ENCODE peak calls at places on chromosomes 7 and 10, in eight cellular contexts. One of them, this sample, is unnamed.

GRCh38 chr10:22468570-22469320 is 123.4 kb downstream of the SPAG6 start:
- ATAC-seq in K562: peak
- ATAC-seq in CD8-positive, alpha-beta T cell: no peak
- ATAC-seq in GM23338: no peak
- ATAC-seq in right cardiac atrium: no peak
- ATAC-seq in upper lobe of left lung: no peak
- ATAC-seq in A549: no peak
- ATAC-seq in psoas muscle: no peak
- ATAC-seq in this sample: no peak

GRCh38 chr10:14450041-14450491 is 119.3 kb upstream of the FRMD4A start:
- ATAC-seq in K562: no peak
- ATAC-seq in CD8-positive, alpha-beta T cell: no peak
- ATAC-seq in GM23338: no peak
- ATAC-seq in right cardiac atrium: peak
- ATAC-seq in upper lobe of left lung: no peak
- ATAC-seq in A549: no peak
- ATAC-seq in psoas muscle: no peak
- ATAC-seq in this sample: peak

GRCh38 chr10:103767756-103768155 is 87.6 kb downstream of the SH3PXD2A start:
- ATAC-seq in K562: no peak
- ATAC-seq in CD8-positive, alpha-beta T cell: no peak
- ATAC-seq in GM23338: no peak
- ATAC-seq in right cardiac atrium: no peak
- ATAC-seq in upper lobe of left lung: no peak
- ATAC-seq in A549: no peak
- ATAC-seq in psoas muscle: no peak
- ATAC-seq in this sample: no peak

GRCh38 chr7:126450269-126450671 is 802.5 kb downstream of the GRM8 start:
- ATAC-seq in K562: no peak
- ATAC-seq in CD8-positive, alpha-beta T cell: no peak
- ATAC-seq in GM23338: no peak
- ATAC-seq in right cardiac atrium: no peak
- ATAC-seq in upper lobe of left lung: no peak
- ATAC-seq in A549: no peak
- ATAC-seq in psoas muscle: no peak
- ATAC-seq in this sample: no peak

GRCh38 chr7:148901178-148901577 is 17.1 kb upstream of the EZH2 start:
- ATAC-seq in K562: no peak
- ATAC-seq in CD8-positive, alpha-beta T cell: no peak
- ATAC-seq in GM23338: no peak
- ATAC-seq in right cardiac atrium: no peak
- ATAC-seq in upper lobe of left lung: no peak
- ATAC-seq in A549: no peak
- ATAC-seq in psoas muscle: no peak
- ATAC-seq in this sample: no peak

GRCh38 chr7:36265720-36266119 is 112.7 kb downstream of the EEPD1 start:
- ATAC-seq in K562: no peak
- ATAC-seq in CD8-positive, alpha-beta T cell: no peak
- ATAC-seq in GM23338: no peak
- ATAC-seq in right cardiac atrium: no peak
- ATAC-seq in upper lobe of left lung: peak
- ATAC-seq in A549: peak
- ATAC-seq in psoas muscle: no peak
- ATAC-seq in this sample: no peak

GRCh38 chr10:126242352-126243260 is 145.7 kb downstream of the ADAM12 start:
- ATAC-seq in K562: no peak
- ATAC-seq in CD8-positive, alpha-beta T cell: no peak
- ATAC-seq in GM23338: no peak
- ATAC-seq in right cardiac atrium: peak
- ATAC-seq in upper lobe of left lung: peak
- ATAC-seq in A549: no peak
- ATAC-seq in psoas muscle: no peak
- ATAC-seq in this sample: peak

GRCh38 chr7:78207262-78207661 is 408.7 kb downstream of the PHTF2 start:
- ATAC-seq in K562: no peak
- ATAC-seq in CD8-positive, alpha-beta T cell: no peak
- ATAC-seq in GM23338: no peak
- ATAC-seq in right cardiac atrium: no peak
- ATAC-seq in upper lobe of left lung: no peak
- ATAC-seq in A549: no peak
- ATAC-seq in psoas muscle: no peak
- ATAC-seq in this sample: no peak

GRCh38 chr7:128323489-128324362 is 20.0 kb downstream of the RBM28 start:
- ATAC-seq in K562: no peak
- ATAC-seq in CD8-positive, alpha-beta T cell: no peak
- ATAC-seq in GM23338: no peak
- ATAC-seq in right cardiac atrium: peak
- ATAC-seq in upper lobe of left lung: no peak
- ATAC-seq in A549: no peak
- ATAC-seq in psoas muscle: peak
- ATAC-seq in this sample: no peak

GRCh38 chr7:100167912-100168323 is 499 bp downstream of the GAL3ST4 start:
- ATAC-seq in K562: peak
- ATAC-seq in CD8-positive, alpha-beta T cell: no peak
- ATAC-seq in GM23338: peak
- ATAC-seq in right cardiac atrium: peak
- ATAC-seq in upper lobe of left lung: peak
- ATAC-seq in A549: no peak
- ATAC-seq in psoas muscle: peak
- ATAC-seq in this sample: peak

GRCh38 chr10:14880201-14880600 is 1.5 kb downstream of the SUV39H2 start:
- ATAC-seq in K562: no peak
- ATAC-seq in CD8-positive, alpha-beta T cell: no peak
- ATAC-seq in GM23338: no peak
- ATAC-seq in right cardiac atrium: no peak
- ATAC-seq in upper lobe of left lung: no peak
- ATAC-seq in A549: no peak
- ATAC-seq in psoas muscle: no peak
- ATAC-seq in this sample: no peak

GRCh38 chr10:60423920-60424319 is 34.2 kb upstream of the ANK3 start:
- ATAC-seq in K562: no peak
- ATAC-seq in CD8-positive, alpha-beta T cell: no peak
- ATAC-seq in GM23338: no peak
- ATAC-seq in right cardiac atrium: no peak
- ATAC-seq in upper lobe of left lung: no peak
- ATAC-seq in A549: no peak
- ATAC-seq in psoas muscle: no peak
- ATAC-seq in this sample: no peak

GRCh38 chr10:8544500-8544899 is 490.0 kb downstream of the GATA3 start:
- ATAC-seq in K562: no peak
- ATAC-seq in CD8-positive, alpha-beta T cell: no peak
- ATAC-seq in GM23338: no peak
- ATAC-seq in right cardiac atrium: no peak
- ATAC-seq in upper lobe of left lung: no peak
- ATAC-seq in A549: no peak
- ATAC-seq in psoas muscle: no peak
- ATAC-seq in this sample: no peak

GRCh38 chr7:114700267-114700666 is 221.6 kb upstream of the MDFIC start:
- ATAC-seq in K562: no peak
- ATAC-seq in CD8-positive, alpha-beta T cell: no peak
- ATAC-seq in GM23338: no peak
- ATAC-seq in right cardiac atrium: no peak
- ATAC-seq in upper lobe of left lung: no peak
- ATAC-seq in A549: no peak
- ATAC-seq in psoas muscle: no peak
- ATAC-seq in this sample: no peak

GRCh38 chr7:151736403-151736909 is 140.5 kb downstream of the PRKAG2 start:
- ATAC-seq in K562: peak
- ATAC-seq in CD8-positive, alpha-beta T cell: no peak
- ATAC-seq in GM23338: peak
- ATAC-seq in right cardiac atrium: peak
- ATAC-seq in upper lobe of left lung: peak
- ATAC-seq in A549: peak
- ATAC-seq in psoas muscle: peak
- ATAC-seq in this sample: peak

GRCh38 chr7:23335621-23336020 is 36.5 kb downstream of the MALSU1 start:
- ATAC-seq in K562: no peak
- ATAC-seq in CD8-positive, alpha-beta T cell: no peak
- ATAC-seq in GM23338: no peak
- ATAC-seq in right cardiac atrium: peak
- ATAC-seq in upper lobe of left lung: no peak
- ATAC-seq in A549: no peak
- ATAC-seq in psoas muscle: no peak
- ATAC-seq in this sample: no peak

GRCh38 chr10:61994404-61995031 is 93.0 kb downstream of the ARID5B start:
- ATAC-seq in K562: no peak
- ATAC-seq in CD8-positive, alpha-beta T cell: no peak
- ATAC-seq in GM23338: peak
- ATAC-seq in right cardiac atrium: no peak
- ATAC-seq in upper lobe of left lung: no peak
- ATAC-seq in A549: no peak
- ATAC-seq in psoas muscle: no peak
- ATAC-seq in this sample: no peak

GRCh38 chr7:37999673-38000072 is 79.2 kb downstream of the EPDR1 start:
- ATAC-seq in K562: no peak
- ATAC-seq in CD8-positive, alpha-beta T cell: no peak
- ATAC-seq in GM23338: no peak
- ATAC-seq in right cardiac atrium: peak
- ATAC-seq in upper lobe of left lung: peak
- ATAC-seq in A549: peak
- ATAC-seq in psoas muscle: peak
- ATAC-seq in this sample: peak

GRCh38 chr10:78319371-78319770 is 285.7 kb downstream of the RPS24 start:
- ATAC-seq in K562: no peak
- ATAC-seq in CD8-positive, alpha-beta T cell: no peak
- ATAC-seq in GM23338: no peak
- ATAC-seq in right cardiac atrium: no peak
- ATAC-seq in upper lobe of left lung: no peak
- ATAC-seq in A549: no peak
- ATAC-seq in psoas muscle: no peak
- ATAC-seq in this sample: no peak

GRCh38 chr10:11163990-11164805 is 146.5 kb downstream of the CELF2 start:
- ATAC-seq in K562: no peak
- ATAC-seq in CD8-positive, alpha-beta T cell: no peak
- ATAC-seq in GM23338: peak
- ATAC-seq in right cardiac atrium: no peak
- ATAC-seq in upper lobe of left lung: no peak
- ATAC-seq in A549: no peak
- ATAC-seq in psoas muscle: no peak
- ATAC-seq in this sample: no peak

GRCh38 chr10:2048337-2048973 is 311.1 kb upstream of the ADARB2 start:
- ATAC-seq in K562: no peak
- ATAC-seq in CD8-positive, alpha-beta T cell: no peak
- ATAC-seq in GM23338: no peak
- ATAC-seq in right cardiac atrium: no peak
- ATAC-seq in upper lobe of left lung: no peak
- ATAC-seq in A549: no peak
- ATAC-seq in psoas muscle: no peak
- ATAC-seq in this sample: no peak

DNA sequence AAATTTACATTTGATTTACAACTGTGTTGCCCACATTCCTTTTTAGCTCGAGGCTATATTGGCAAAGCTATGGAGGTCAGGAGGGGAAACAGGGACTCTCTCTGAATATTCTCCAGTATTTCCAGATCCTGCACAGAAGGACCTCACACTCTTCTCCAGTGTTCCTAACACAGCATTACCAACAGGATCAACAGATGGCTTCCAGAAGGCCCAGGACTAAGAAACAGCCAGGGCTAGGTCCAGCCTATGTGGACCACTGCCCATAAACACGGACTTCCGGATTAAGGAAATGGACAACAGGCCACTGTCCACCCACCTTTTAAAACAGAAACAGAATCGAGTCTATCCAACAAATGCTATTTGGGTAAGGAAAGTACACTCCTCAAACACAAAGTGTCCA is 65.3 kb downstream of the CHCHD3 start:
- ATAC-seq in K562: peak
- ATAC-seq in CD8-positive, alpha-beta T cell: no peak
- ATAC-seq in GM23338: no peak
- ATAC-seq in right cardiac atrium: no peak
- ATAC-seq in upper lobe of left lung: no peak
- ATAC-seq in A549: no peak
- ATAC-seq in psoas muscle: no peak
- ATAC-seq in this sample: no peak
- H3K4me3 ChIP-seq in K562: no peak
- H3K4me3 ChIP-seq in CD8-positive, alpha-beta T cell: no peak
- H3K4me3 ChIP-seq in GM23338: no peak
- H3K4me3 ChIP-seq in right cardiac atrium: no peak
- H3K4me3 ChIP-seq in upper lobe of left lung: no peak
- H3K4me3 ChIP-seq in A549: no peak
- H3K4me3 ChIP-seq in psoas muscle: no peak
- H3K4me3 ChIP-seq in this sample: no peak

GRCh38 chr10:3780766-3781457 is 4.1 kb downstream of the KLF6 start:
- ATAC-seq in K562: no peak
- ATAC-seq in CD8-positive, alpha-beta T cell: no peak
- ATAC-seq in GM23338: no peak
- ATAC-seq in right cardiac atrium: no peak
- ATAC-seq in upper lobe of left lung: no peak
- ATAC-seq in A549: no peak
- ATAC-seq in psoas muscle: no peak
- ATAC-seq in this sample: no peak
- H3K4me3 ChIP-seq in K562: no peak
- H3K4me3 ChIP-seq in CD8-positive, alpha-beta T cell: peak
- H3K4me3 ChIP-seq in GM23338: no peak
- H3K4me3 ChIP-seq in right cardiac atrium: peak
- H3K4me3 ChIP-seq in upper lobe of left lung: peak
- H3K4me3 ChIP-seq in A549: peak
- H3K4me3 ChIP-seq in psoas muscle: peak
- H3K4me3 ChIP-seq in this sample: peak

DNA sequence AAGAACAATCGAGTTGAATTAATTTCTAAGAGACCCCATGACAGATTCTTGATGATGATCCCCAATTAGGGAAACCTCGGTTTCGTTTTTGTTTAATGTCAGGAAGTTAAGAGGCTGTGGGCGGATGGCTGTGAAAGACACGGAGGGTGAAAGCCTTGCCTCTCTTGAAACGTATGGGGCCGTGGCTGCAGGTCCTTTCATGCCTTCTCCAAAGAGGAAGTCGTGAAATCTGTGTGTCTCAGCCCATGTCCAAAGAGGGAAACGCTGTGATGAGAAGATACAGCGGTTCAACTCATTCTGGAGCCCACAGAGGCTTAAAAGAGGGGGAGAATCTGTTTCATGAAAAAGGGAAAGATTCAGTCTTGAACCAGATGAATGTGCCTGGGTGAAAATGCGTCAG is 51.4 kb upstream of the CARD11 start:
- ATAC-seq in K562: no peak
- ATAC-seq in CD8-positive, alpha-beta T cell: peak
- ATAC-seq in GM23338: no peak
- ATAC-seq in right cardiac atrium: no peak
- ATAC-seq in upper lobe of left lung: peak
- ATAC-seq in A549: no peak
- ATAC-seq in psoas muscle: no peak
- ATAC-seq in this sample: no peak
- H3K4me3 ChIP-seq in K562: no peak
- H3K4me3 ChIP-seq in CD8-positive, alpha-beta T cell: peak
- H3K4me3 ChIP-seq in GM23338: no peak
- H3K4me3 ChIP-seq in right cardiac atrium: no peak
- H3K4me3 ChIP-seq in upper lobe of left lung: no peak
- H3K4me3 ChIP-seq in A549: no peak
- H3K4me3 ChIP-seq in psoas muscle: no peak
- H3K4me3 ChIP-seq in this sample: no peak

DNA sequence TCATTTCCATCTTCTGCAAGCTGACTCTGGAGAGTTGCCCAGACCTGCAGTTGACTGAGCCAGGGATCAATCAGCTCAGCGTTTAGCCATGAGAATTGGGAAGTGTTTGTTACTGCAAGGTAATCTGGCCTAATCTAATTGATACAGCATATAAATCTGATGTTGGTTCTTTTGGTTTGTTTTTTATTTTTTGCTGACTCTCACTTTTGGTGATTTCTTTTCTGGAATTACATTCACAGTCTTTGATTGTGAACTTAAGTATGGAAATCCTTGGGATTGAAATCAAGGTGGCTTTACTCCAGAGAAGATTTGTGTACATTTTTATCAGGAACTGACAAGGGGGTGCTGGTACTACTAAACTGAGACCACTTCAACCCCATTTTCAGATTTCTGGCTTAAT is 1.7 kb upstream of the GIMAP6 start:
- ATAC-seq in K562: no peak
- ATAC-seq in CD8-positive, alpha-beta T cell: no peak
- ATAC-seq in GM23338: no peak
- ATAC-seq in right cardiac atrium: no peak
- ATAC-seq in upper lobe of left lung: no peak
- ATAC-seq in A549: no peak
- ATAC-seq in psoas muscle: no peak
- ATAC-seq in this sample: no peak
- H3K4me3 ChIP-seq in K562: no peak
- H3K4me3 ChIP-seq in CD8-positive, alpha-beta T cell: no peak
- H3K4me3 ChIP-seq in GM23338: no peak
- H3K4me3 ChIP-seq in right cardiac atrium: no peak
- H3K4me3 ChIP-seq in upper lobe of left lung: no peak
- H3K4me3 ChIP-seq in A549: no peak
- H3K4me3 ChIP-seq in psoas muscle: no peak
- H3K4me3 ChIP-seq in this sample: no peak

This sample was measured in gastroesophageal sphincter.